ENCODE peak calls at places on chromosomes 13 and 19, in eight cellular contexts. D, J, E, W, X, Z, N and M are unnamed samples.

GRCh38 chr13:52879950-52880650 is 31.7 kb upstream of the PCDH8 start:
- DNase-seq in D (no peak), J (no peak), E (no peak), W (no peak), X (no peak), Z (no peak), N (no peak), M (no peak)

GRCh38 chr13:59531571-59532091 is 632.1 kb downstream of the DIAPH3 start:
- DNase-seq in D (no peak), J (peak; percentile 55), E (peak; percentile 54), W (no peak), X (peak; percentile 45), Z (no peak), N (no peak), M (peak; percentile 86)

GRCh38 chr13:108176685-108177274 is 38.6 kb downstream of the LIG4 start:
- DNase-seq in D (peak; percentile 47), J (peak; percentile 29), E (no peak), W (peak; percentile 23), X (peak; percentile 23), Z (peak; percentile 54), N (no peak), M (peak; percentile 40)

GRCh38 chr13:107138468-107138867 is 570.5 kb upstream of the ARGLU1 start:
- DNase-seq in D (no peak), J (no peak), E (no peak), W (no peak), X (peak; percentile 1), Z (no peak), N (no peak), M (no peak)

GRCh38 chr19:38148337-38148736 is 75.7 kb downstream of the DPF1 start:
- DNase-seq in D (no peak), J (no peak), E (no peak), W (no peak), X (no peak), Z (no peak), N (no peak), M (no peak)

GRCh38 chr13:91546865-91547264 is 148.4 kb downstream of the GPC5 start:
- DNase-seq in D (no peak), J (no peak), E (no peak), W (no peak), X (no peak), Z (no peak), N (no peak), M (no peak)

GRCh38 chr13:104314926-104315535 is 1248.8 kb upstream of the SLC10A2 start:
- DNase-seq in D (no peak), J (no peak), E (no peak), W (no peak), X (no peak), Z (no peak), N (no peak), M (no peak)

GRCh38 chr13:65488606-65489005 is 1741.5 kb downstream of the PCDH9 start:
- DNase-seq in D (no peak), J (no peak), E (no peak), W (no peak), X (no peak), Z (no peak), N (no peak), M (no peak)

GRCh38 chr13:109945206-109945960 is 159.0 kb upstream of the IRS2 start:
- DNase-seq in D (no peak), J (no peak), E (peak; percentile 11), W (no peak), X (peak; percentile 96), Z (no peak), N (no peak), M (peak; percentile 95)

GRCh38 chr13:39047560-39047959 is 9.3 kb downstream of the NHLRC3 start:
- DNase-seq in D (no peak), J (no peak), E (no peak), W (no peak), X (no peak), Z (no peak), N (no peak), M (no peak)

GRCh38 chr13:91105270-91105669 is 242.2 kb upstream of the MIR17HG start:
- DNase-seq in D (no peak), J (no peak), E (no peak), W (no peak), X (no peak), Z (no peak), N (no peak), M (no peak)

GRCh38 chr19:38792250-38793111 is 3.5 kb downstream of the LGALS7B start:
- DNase-seq in D (no peak), J (no peak), E (no peak), W (no peak), X (peak; percentile 18), Z (peak; percentile 63), N (peak; percentile 79), M (peak; percentile 44)